ENCODE peak calls at places on chromosomes 2 and 18, in eight cellular contexts. R, Y, N, I, P, W, F and A are unnamed samples.

GRCh38 chr18:24136967-24137373 is 1.9 kb upstream of the CABYR start:
- DNase-seq in R (no peak), Y (no peak), N (no peak), I (no peak), P (no peak), W (no peak), F (no peak), A (no peak)

GRCh38 chr2:60906395-60906794 is 25.0 kb downstream of the REL start:
- DNase-seq in R (no peak), Y (no peak), N (no peak), I (no peak), P (no peak), W (no peak), F (no peak), A (no peak)

GRCh38 chr2:200159366-200159720 is 147.2 kb upstream of the SPATS2L start:
- DNase-seq in R (peak), Y (no peak), N (no peak), I (no peak), P (no peak), W (no peak), F (no peak), A (no peak)

GRCh38 chr2:24635181-24635580 is 144.1 kb downstream of the NCOA1 start:
- DNase-seq in R (no peak), Y (no peak), N (no peak), I (no peak), P (no peak), W (no peak), F (no peak), A (no peak)

GRCh38 chr2:150127995-150128394 is 359.5 kb downstream of the RND3 start:
- DNase-seq in R (peak), Y (no peak), N (no peak), I (no peak), P (no peak), W (no peak), F (no peak), A (no peak)

GRCh38 chr2:28250006-28250405 is 142.7 kb upstream of the FOSL2 start:
- DNase-seq in R (peak), Y (no peak), N (no peak), I (no peak), P (no peak), W (no peak), F (peak), A (no peak)

GRCh38 chr2:198273670-198274069 is 469.3 kb downstream of the PLCL1 start:
- DNase-seq in R (no peak), Y (no peak), N (no peak), I (no peak), P (no peak), W (no peak), F (no peak), A (no peak)

GRCh38 chr2:110211938-110212858 is at the start of gene MTLN:
- DNase-seq in R (peak), Y (peak), N (peak), I (peak), P (peak), W (peak), F (peak), A (peak)

GRCh38 chr2:100580474-100581264 is 17.9 kb downstream of the PDCL3 start:
- DNase-seq in R (no peak), Y (no peak), N (peak), I (no peak), P (no peak), W (peak), F (no peak), A (peak)

GRCh38 chr2:58055027-58055786 is 8.6 kb downstream of the VRK2 start:
- DNase-seq in R (no peak), Y (peak), N (no peak), I (no peak), P (peak), W (no peak), F (no peak), A (no peak)

GRCh38 chr2:191677091-191677645 is 768 bp upstream of the NABP1 start:
- DNase-seq in R (peak), Y (no peak), N (peak), I (no peak), P (no peak), W (peak), F (no peak), A (peak)